ENCODE peak calls at places on chromosomes 6 and 20, in ten cellular contexts. I, X, L, W, G, Y, Q, E, K and V are unnamed samples.

GRCh38 chr6:110528051-110528929 is 51.9 kb upstream of the SLC22A16 start:
- DNase-seq in I (peak), X (peak), L (peak), W (peak), G (peak), Y (peak), Q (peak), E (peak), K (no peak), V (no peak)

GRCh38 chr6:89956182-89956581 is 61.9 kb downstream of the GJA10 start:
- DNase-seq in I (no peak), X (no peak), L (no peak), W (no peak), G (no peak), Y (no peak), Q (no peak), E (no peak), K (no peak), V (no peak)

GRCh38 chr6:152682141-152682540 is 15.6 kb upstream of the MYCT1 start:
- DNase-seq in I (no peak), X (no peak), L (no peak), W (no peak), G (no peak), Y (no peak), Q (no peak), E (no peak), K (no peak), V (no peak)

GRCh38 chr6:112384511-112384910 is 37.4 kb downstream of the RFPL4B start:
- DNase-seq in I (no peak), X (no peak), L (no peak), W (no peak), G (no peak), Y (no peak), Q (no peak), E (no peak), K (no peak), V (no peak)

GRCh38 chr6:162773996-162774395 is 46.2 kb downstream of the PACRG start:
- DNase-seq in I (no peak), X (no peak), L (no peak), W (no peak), G (no peak), Y (no peak), Q (no peak), E (no peak), K (no peak), V (no peak)

GRCh38 chr20:48826064-48826463 is 1.7 kb downstream of the PREX1 start:
- DNase-seq in I (no peak), X (no peak), L (no peak), W (no peak), G (no peak), Y (no peak), Q (no peak), E (no peak), K (peak), V (no peak)

GRCh38 chr6:134373282-134373922 is 55.5 kb upstream of the SGK1 start:
- DNase-seq in I (peak), X (peak), L (no peak), W (peak), G (peak), Y (no peak), Q (peak), E (peak), K (no peak), V (no peak)

GRCh38 chr20:24160563-24161355 is 172.2 kb upstream of the GGTLC1 start:
- DNase-seq in I (peak), X (peak), L (peak), W (peak), G (peak), Y (peak), Q (peak), E (no peak), K (peak), V (no peak)

GRCh38 chr6:53837875-53838806 is 43.3 kb downstream of the LRRC1 start:
- DNase-seq in I (no peak), X (no peak), L (no peak), W (no peak), G (no peak), Y (no peak), Q (peak), E (no peak), K (no peak), V (no peak)

DNA sequence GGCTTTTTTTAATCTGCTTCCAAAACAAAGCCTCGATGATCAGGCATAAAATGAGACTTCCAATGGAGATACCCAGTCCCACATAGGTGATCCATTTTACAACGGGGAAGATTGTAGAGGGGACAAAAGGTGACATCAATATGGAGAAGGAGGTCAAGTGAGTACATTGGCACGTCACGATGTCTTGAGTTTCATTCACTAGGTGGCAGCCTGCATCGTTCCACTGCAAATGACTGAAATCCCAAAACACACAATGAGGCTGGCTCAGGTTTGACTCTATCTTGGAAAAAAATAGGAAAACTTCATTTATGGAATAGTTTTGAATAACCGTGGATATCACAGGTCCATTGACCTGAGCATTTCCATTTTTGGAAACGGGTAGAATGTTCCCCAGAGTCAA is 32.5 kb downstream of the ADGRF1 start:
- DNase-seq in I (no peak), X (no peak), L (no peak), W (no peak), G (no peak), Y (no peak), Q (no peak), E (no peak), K (no peak), V (no peak)
- TF ChIP-seq CTCF in I (no peak), X (no peak), L (no peak), W (no peak), G (no peak), Y (no peak), Q (peak), E (no peak), K (peak), V (no peak)

GRCh38 chr6:41727705-41728072 is 7.7 kb downstream of the TFEB start:
- DNase-seq in I (no peak), X (no peak), L (no peak), W (no peak), G (no peak), Y (no peak), Q (no peak), E (no peak), K (no peak), V (no peak)

GRCh38 chr6:41723178-41723935 is 12.1 kb downstream of the TFEB start:
- DNase-seq in I (peak), X (peak), L (no peak), W (peak), G (peak), Y (peak), Q (peak), E (peak), K (peak), V (no peak)

GRCh38 chr6:41726876-41727275 is 8.5 kb downstream of the TFEB start:
- DNase-seq in I (no peak), X (no peak), L (no peak), W (no peak), G (no peak), Y (no peak), Q (no peak), E (no peak), K (no peak), V (no peak)

GRCh38 chr6:41723936-41724637 is 11.3 kb downstream of the TFEB start:
- DNase-seq in I (no peak), X (no peak), L (no peak), W (no peak), G (no peak), Y (no peak), Q (no peak), E (no peak), K (no peak), V (no peak)

GRCh38 chr6:41724638-41725501 is 10.5 kb downstream of the TFEB start:
- DNase-seq in I (no peak), X (no peak), L (no peak), W (no peak), G (no peak), Y (no peak), Q (no peak), E (no peak), K (no peak), V (no peak)
- TF ChIP-seq CTCF in I (no peak), X (no peak), L (no peak), W (peak), G (no peak), Y (no peak), Q (no peak), E (no peak), K (no peak), V (no peak)

GRCh38 chr6:159464827-159465226 is 228.2 kb downstream of the SOD2 start:
- DNase-seq in I (no peak), X (no peak), L (no peak), W (no peak), G (no peak), Y (no peak), Q (no peak), E (no peak), K (no peak), V (no peak)

GRCh38 chr6:159470400-159470799 is 222.6 kb downstream of the SOD2 start:
- DNase-seq in I (no peak), X (no peak), L (no peak), W (no peak), G (no peak), Y (no peak), Q (no peak), E (no peak), K (no peak), V (no peak)

GRCh38 chr6:159467473-159468041 is 225.5 kb downstream of the SOD2 start:
- DNase-seq in I (no peak), X (no peak), L (no peak), W (peak), G (no peak), Y (no peak), Q (no peak), E (peak), K (no peak), V (no peak)

GRCh38 chr6:159469449-159469848 is 223.6 kb downstream of the SOD2 start:
- DNase-seq in I (no peak), X (no peak), L (no peak), W (no peak), G (no peak), Y (no peak), Q (no peak), E (no peak), K (no peak), V (no peak)

DNA sequence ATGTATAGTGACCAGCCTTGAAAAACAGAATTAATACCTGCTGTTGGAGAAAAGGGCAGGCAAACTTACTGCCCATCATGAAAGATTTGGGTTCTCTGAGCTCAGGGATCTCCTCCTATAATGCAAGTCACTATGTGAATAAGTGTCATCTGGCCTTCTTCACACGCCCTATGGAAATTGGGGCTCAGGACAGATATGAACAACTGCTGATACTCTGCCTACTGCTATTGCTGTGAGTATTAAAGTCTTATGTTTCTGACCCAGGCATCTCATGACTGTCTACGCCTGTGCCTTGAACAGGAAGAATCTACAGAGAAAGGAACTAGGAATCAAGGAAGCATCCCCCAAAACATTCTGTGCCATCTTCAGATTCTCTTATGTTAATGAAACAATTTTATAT is 226.1 kb downstream of the SOD2 start:
- DNase-seq in I (no peak), X (no peak), L (no peak), W (no peak), G (no peak), Y (no peak), Q (no peak), E (no peak), K (no peak), V (no peak)
- TF ChIP-seq CTCF in I (no peak), X (no peak), L (no peak), W (no peak), G (no peak), Y (no peak), Q (no peak), E (no peak), K (no peak), V (no peak)

DNA sequence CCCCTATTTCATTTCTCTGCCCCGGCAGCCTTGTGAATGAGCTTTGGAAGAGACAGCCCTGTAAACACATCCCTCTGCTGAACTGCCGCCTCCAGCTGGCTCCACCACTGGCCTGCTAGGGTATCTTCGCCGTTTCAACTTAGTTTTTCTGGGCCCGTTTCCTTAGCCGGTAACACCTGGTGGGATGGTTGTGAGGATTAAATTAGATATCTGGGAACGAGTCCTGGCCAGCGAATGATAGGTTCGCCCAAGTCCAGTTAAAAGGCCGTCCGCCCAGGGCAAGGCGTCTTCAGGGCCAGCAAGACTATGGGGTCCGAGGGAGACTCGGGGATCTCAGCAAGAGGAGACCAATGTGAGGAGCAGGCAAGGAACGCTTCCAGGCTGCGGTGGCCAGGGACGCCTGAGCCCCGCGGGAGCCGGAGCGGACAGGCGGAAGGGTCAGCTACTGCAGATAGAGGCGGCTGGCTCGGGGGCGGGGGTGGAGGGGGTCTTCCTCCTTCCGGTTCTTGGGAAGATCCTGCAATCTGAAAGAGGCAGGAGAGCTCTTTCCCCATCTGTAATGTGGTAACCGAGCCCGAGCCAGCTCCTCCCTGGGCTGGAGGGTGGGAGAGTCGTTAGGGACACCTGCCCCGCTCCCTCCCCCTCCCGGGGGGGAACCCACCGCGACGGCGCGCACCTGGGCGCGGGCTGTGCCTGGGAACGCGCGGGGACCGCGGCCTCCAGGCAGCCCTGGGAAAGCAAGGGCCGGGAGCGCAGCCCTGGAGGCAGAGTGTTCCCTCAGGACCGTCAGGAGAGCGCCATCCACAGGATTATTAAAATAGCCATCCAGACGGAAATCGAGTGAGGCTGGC is 4.5 kb upstream of the PTCRA start:
- DNase-seq in I (no peak), X (no peak), L (peak), W (no peak), G (no peak), Y (no peak), Q (no peak), E (no peak), K (peak), V (peak)
- TF ChIP-seq CTCF in I (no peak), X (no peak), L (no peak), W (peak), G (no peak), Y (no peak), Q (no peak), E (no peak), K (peak), V (peak)

DNA sequence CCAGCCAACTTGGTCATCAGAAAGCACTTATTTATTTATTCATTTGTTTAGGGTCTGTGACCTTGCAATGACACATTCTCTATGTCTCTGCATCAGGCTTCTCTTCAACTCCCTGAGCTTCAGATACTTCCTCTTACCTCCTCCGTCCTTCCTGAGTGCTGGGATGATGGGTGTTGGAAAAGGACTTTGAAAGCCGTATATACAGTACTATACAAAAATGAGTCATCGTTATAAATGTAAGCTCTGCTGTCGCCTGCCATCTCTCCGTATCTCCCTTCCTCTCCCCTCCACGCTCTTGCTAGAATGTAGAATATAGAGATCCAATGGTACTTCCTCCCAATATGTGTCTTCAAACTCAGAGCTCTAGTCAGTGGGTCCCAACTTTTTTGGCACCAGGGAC is 91.9 kb upstream of the SALL4 start:
- DNase-seq in I (no peak), X (no peak), L (no peak), W (no peak), G (no peak), Y (no peak), Q (no peak), E (no peak), K (no peak), V (no peak)
- TF ChIP-seq CTCF in I (no peak), X (no peak), L (no peak), W (no peak), G (no peak), Y (no peak), Q (no peak), E (no peak), K (no peak), V (no peak)

DNA sequence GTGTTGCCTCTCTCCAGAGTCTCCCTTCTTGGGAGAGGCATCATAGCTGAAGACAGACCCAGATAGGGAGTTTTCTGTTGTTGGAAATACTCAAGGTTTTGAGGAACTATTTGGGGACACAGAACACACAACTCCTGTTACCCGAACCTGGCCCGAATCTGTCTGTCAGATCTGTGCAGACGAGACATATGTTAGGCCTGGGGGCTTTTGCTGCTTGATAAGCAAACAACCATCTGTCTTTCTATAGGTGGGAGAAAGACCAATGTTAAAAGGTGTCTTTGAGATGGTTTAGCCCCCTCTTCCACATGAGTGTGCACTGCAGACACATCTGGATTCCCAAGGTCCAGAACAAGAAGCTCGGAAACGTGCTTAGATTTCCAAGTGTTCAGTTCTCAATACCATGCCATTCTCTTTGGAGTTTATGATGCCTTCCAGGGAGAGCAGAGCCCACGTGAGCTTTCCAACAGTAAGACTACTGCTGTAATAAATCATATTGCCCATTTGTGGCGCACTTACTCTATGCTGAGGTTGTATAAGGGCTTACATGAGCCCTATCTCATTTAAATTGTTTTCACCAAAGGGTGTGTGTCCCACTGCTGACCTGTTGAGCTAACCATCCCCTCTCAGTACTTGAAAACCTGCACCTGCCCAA is 3.8 kb upstream of the STX16 start:
- DNase-seq in I (no peak), X (no peak), L (no peak), W (no peak), G (no peak), Y (no peak), Q (no peak), E (no peak), K (no peak), V (no peak)
- TF ChIP-seq CTCF in I (no peak), X (no peak), L (no peak), W (no peak), G (no peak), Y (no peak), Q (no peak), E (peak), K (peak), V (peak)

GRCh38 chr6:34506718-34507117 is 40.8 kb downstream of the PACSIN1 start:
- DNase-seq in I (no peak), X (no peak), L (no peak), W (no peak), G (no peak), Y (no peak), Q (no peak), E (no peak), K (no peak), V (peak)

GRCh38 chr6:34510299-34510698 is 44.4 kb downstream of the PACSIN1 start:
- DNase-seq in I (no peak), X (no peak), L (no peak), W (no peak), G (no peak), Y (no peak), Q (no peak), E (no peak), K (no peak), V (peak)

GRCh38 chr6:34511214-34511922 is 44.8 kb downstream of the SPDEF start:
- DNase-seq in I (no peak), X (no peak), L (no peak), W (no peak), G (no peak), Y (no peak), Q (no peak), E (no peak), K (no peak), V (peak)

GRCh38 chr6:34509782-34510181 is 43.9 kb downstream of the PACSIN1 start:
- DNase-seq in I (no peak), X (no peak), L (no peak), W (no peak), G (no peak), Y (no peak), Q (no peak), E (no peak), K (no peak), V (no peak)

DNA sequence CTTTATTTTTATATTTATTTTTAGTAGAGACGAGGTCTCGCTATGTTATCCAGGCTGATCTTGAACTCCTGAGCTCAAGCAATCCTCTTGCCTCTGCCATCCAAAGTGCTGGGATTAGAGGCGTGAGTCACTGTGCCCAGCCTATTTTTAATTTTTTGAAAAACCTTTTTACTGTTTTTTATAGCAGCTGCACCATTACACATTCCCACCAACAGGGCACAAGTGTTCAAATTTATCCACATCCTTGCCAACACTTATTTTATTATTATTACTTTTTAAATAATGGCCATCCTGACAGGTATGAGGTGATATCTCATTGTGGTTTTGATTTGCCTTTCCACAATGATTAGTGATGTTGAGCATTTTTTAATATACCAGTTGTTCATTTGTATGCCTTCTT is 42.5 kb downstream of the PACSIN1 start:
- DNase-seq in I (no peak), X (no peak), L (no peak), W (no peak), G (no peak), Y (no peak), Q (no peak), E (no peak), K (no peak), V (no peak)
- TF ChIP-seq CTCF in I (no peak), X (no peak), L (peak), W (peak), G (no peak), Y (no peak), Q (peak), E (no peak), K (peak), V (peak)